ENCODE peak calls at places on chromosomes 2 and 18, in six cellular contexts. S is neural progenitor cell; O is OCI-LY7; F is CD8-positive, alpha-beta T cell; Y is hepatocyte; T is fibroblast of pulmonary artery. V is an unnamed sample.

GRCh38 chr2:127596311-127597045 is 49.5 kb upstream of the GPR17 start:
- DNase-seq in F (peak), S (no peak), O (no peak), T (no peak), Y (no peak), V (no peak)

GRCh38 chr2:95349568-95350319 is 52.6 kb downstream of the KCNIP3 start:
- DNase-seq in S (no peak), O (no peak), F (no peak), Y (no peak), T (no peak), V (no peak)

GRCh38 chr2:200747668-200748618 is 63.8 kb upstream of the BZW1 start:
- DNase-seq in S (no peak), Y (peak), F (no peak), O (no peak), T (peak), V (peak)

GRCh38 chr2:149799296-149799695 is 211.7 kb upstream of the MMADHC start:
- DNase-seq in F (no peak), S (peak), T (peak), O (no peak), Y (peak), V (peak)

GRCh38 chr2:230924470-230925341 is at the start of gene GPR55:
- DNase-seq in F (peak), T (no peak), O (peak), Y (no peak), S (peak), V (no peak)

GRCh38 chr2:46909771-46910419 is 5.7 kb downstream of the MCFD2 start:
- DNase-seq in F (no peak), O (no peak), Y (peak), T (peak), S (no peak), V (peak)

GRCh38 chr2:237350597-237350996 is 63.4 kb downstream of the COL6A3 start:
- DNase-seq in O (no peak), Y (no peak), F (no peak), T (no peak), S (no peak), V (no peak)

GRCh38 chr2:176206677-176207076 is 18.2 kb downstream of the HOXD1 start:
- DNase-seq in T (no peak), S (no peak), Y (no peak), O (no peak), F (no peak), V (peak)

GRCh38 chr2:51344886-51345285 is 313.0 kb upstream of the NRXN1 start:
- DNase-seq in T (no peak), S (no peak), Y (no peak), O (no peak), F (no peak), V (no peak)

GRCh38 chr18:32877371-32877770 is 104.5 kb upstream of the KLHL14 start:
- DNase-seq in T (no peak), F (no peak), O (no peak), S (no peak), Y (no peak), V (no peak)

GRCh38 chr2:45008296-45009129 is 739 bp downstream of the SIX2 start:
- DNase-seq in Y (peak), O (no peak), F (no peak), S (peak), T (peak), V (peak)

GRCh38 chr2:30136729-30137444 is 9.9 kb upstream of the YPEL5 start:
- DNase-seq in O (no peak), F (no peak), S (no peak), Y (no peak), T (no peak), V (no peak)

GRCh38 chr2:7744827-7745226 is 827.6 kb downstream of the RNF144A start:
- DNase-seq in Y (no peak), T (no peak), F (no peak), S (no peak), O (no peak), V (no peak)

GRCh38 chr18:49277395-49278036 is 182.9 kb downstream of the DYM start:
- DNase-seq in T (peak), F (no peak), O (no peak), S (no peak), Y (no peak), V (peak)

GRCh38 chr2:191462370-191462769 is 215.6 kb upstream of the NABP1 start:
- DNase-seq in F (no peak), T (no peak), Y (peak), O (no peak), S (no peak), V (no peak)

GRCh38 chr2:109676346-109676897 is 62.3 kb downstream of the SOWAHC start:
- DNase-seq in F (no peak), O (no peak), Y (no peak), S (no peak), T (no peak), V (no peak)

GRCh38 chr2:99201959-99202678 is 21.1 kb downstream of the MRPL30 start:
- DNase-seq in Y (no peak), O (no peak), F (no peak), S (no peak), T (no peak), V (no peak)
- TF ChIP-seq CTCF in Y (no peak), O (no peak), F (no peak), S (no peak), T (peak), V (no peak)

DNA sequence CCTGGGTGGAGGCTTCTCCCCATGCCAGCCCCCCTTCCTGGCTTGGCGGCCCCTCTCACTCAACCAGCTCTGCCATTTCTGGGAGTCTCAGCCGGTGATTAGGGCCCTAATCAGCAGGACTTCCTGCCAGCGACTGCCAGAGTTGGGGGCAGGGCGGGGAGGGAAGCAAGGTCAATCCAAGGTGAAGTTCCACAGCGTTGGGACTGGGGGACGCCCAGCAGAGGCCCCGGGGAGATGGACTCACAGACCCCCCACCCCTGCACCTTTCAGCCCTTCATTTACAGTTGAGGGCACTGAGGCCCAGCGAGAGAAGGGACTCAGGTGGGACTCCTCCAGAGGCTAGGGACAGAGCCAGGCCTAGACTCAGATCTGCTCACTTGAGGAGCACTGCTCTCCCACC is 65.3 kb downstream of the TNS1 start:
- DNase-seq in Y (no peak), T (no peak), O (no peak), S (no peak), F (no peak), V (no peak)
- H3K4me3 ChIP-seq in Y (no peak), T (no peak), O (no peak), S (no peak), F (no peak), V (no peak)

DNA sequence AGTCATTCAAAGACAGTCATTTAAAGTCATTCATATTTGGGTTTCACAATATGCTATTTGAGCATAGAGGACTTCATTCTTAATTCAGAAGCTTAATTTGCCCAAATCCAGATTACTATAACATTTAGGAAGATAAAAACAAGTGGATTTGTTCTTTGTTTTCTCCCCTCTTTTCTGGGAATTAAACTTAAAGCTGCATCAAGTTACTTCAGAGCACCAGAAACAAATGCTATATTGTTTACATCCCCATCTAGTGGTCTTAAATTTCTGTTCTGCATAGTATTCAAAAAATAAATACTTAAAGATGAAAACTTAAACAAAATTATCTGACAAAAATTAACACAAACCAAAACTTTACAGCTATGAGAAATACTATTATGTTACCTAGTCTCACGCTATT is 34.7 kb upstream of the MARCHF7 start:
- DNase-seq in F (no peak), O (no peak), T (peak), Y (no peak), S (no peak), V (peak)
- TF ChIP-seq CTCF in F (no peak), O (peak), T (peak), Y (peak), S (peak), V (peak)

DNA sequence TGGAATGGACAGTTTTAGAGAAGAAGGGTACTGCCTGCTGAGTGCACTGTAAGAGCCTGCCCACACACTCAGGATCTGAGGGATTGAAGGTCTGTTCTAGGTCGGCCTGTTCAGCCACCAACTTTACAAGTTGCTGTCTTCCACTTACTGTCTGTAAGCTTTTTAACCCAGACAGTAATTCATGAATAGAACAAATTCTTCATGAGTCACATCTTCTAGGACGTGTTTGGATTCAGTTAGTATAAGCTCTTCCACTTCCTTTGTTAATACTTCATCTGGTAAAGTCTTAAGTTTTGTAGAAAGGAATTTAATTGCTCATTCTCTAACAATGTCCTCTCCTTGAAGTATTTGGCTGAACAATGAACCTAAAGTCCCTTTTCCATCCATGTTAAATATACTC is 74.6 kb downstream of the PDE11A start:
- DNase-seq in O (no peak), S (no peak), Y (no peak), F (no peak), T (peak), V (peak)
- H3K4me3 ChIP-seq in O (no peak), S (no peak), Y (no peak), F (no peak), T (no peak), V (no peak)

GRCh38 chr2:121137571-121137970 is 147.4 kb downstream of the TFCP2L1 start:
- DNase-seq in Y (no peak), T (no peak), S (no peak), O (no peak), F (no peak), V (no peak)
- TF ChIP-seq CTCF in Y (no peak), T (no peak), S (no peak), O (no peak), F (no peak), V (no peak)

GRCh38 chr2:42421157-42421485 is 60.1 kb upstream of the COX7A2L start:
- DNase-seq in F (no peak), S (no peak), T (no peak), O (no peak), Y (no peak), V (no peak)
- H3K4me3 ChIP-seq in F (no peak), S (no peak), T (no peak), O (no peak), Y (no peak), V (no peak)

GRCh38 chr2:19116918-19117317 is 241.5 kb downstream of the OSR1 start:
- DNase-seq in T (no peak), F (no peak), S (no peak), Y (no peak), O (no peak), V (no peak)
- TF ChIP-seq CTCF in T (no peak), F (no peak), S (no peak), Y (no peak), O (no peak), V (no peak)

GRCh38 chr2:20048488-20049443 is 2.7 kb downstream of the LAPTM4A start:
- DNase-seq in Y (no peak), S (peak), F (no peak), T (no peak), O (no peak), V (no peak)
- H3K4me3 ChIP-seq in Y (peak), S (peak), F (no peak), T (peak), O (peak), V (peak)

GRCh38 chr2:196290149-196290548 is 118.8 kb upstream of the STK17B start:
- DNase-seq in S (no peak), O (no peak), F (no peak), T (no peak), Y (no peak), V (no peak)
- TF ChIP-seq CTCF in S (no peak), O (no peak), F (no peak), T (no peak), Y (no peak), V (no peak)

GRCh38 chr2:11540148-11540995 is 6.5 kb downstream of the GREB1 start:
- DNase-seq in Y (no peak), S (no peak), F (no peak), T (no peak), O (no peak), V (no peak)
- H3K4me3 ChIP-seq in Y (no peak), S (no peak), F (no peak), T (no peak), O (no peak), V (no peak)